ENCODE peak calls at places on chromosome 10, in seven cellular contexts. One of them, this sample, is unnamed.

GRCh38 chr10:47081264-47081663 is 170.0 kb downstream of the PTPN20 start:
- DNase-seq in A549: no peak
- DNase-seq in IMR-90: no peak
- DNase-seq in heart left ventricle: no peak
- DNase-seq in body of pancreas: no peak
- DNase-seq in transverse colon: no peak
- DNase-seq in HCT116: no peak
- DNase-seq in this sample: no peak

GRCh38 chr10:74900297-74900696 is 73.9 kb downstream of the KAT6B start:
- DNase-seq in A549: no peak
- DNase-seq in IMR-90: no peak
- DNase-seq in heart left ventricle: no peak
- DNase-seq in body of pancreas: no peak
- DNase-seq in transverse colon: peak
- DNase-seq in HCT116: no peak
- DNase-seq in this sample: no peak

GRCh38 chr10:113782367-113782766 is 30.9 kb downstream of the PLEKHS1 start:
- DNase-seq in A549: no peak
- DNase-seq in IMR-90: no peak
- DNase-seq in heart left ventricle: no peak
- DNase-seq in body of pancreas: no peak
- DNase-seq in transverse colon: no peak
- DNase-seq in HCT116: no peak
- DNase-seq in this sample: no peak

GRCh38 chr10:9848981-9849380 is 1168.7 kb upstream of the CELF2 start:
- DNase-seq in A549: no peak
- DNase-seq in IMR-90: no peak
- DNase-seq in heart left ventricle: no peak
- DNase-seq in body of pancreas: no peak
- DNase-seq in transverse colon: no peak
- DNase-seq in HCT116: no peak
- DNase-seq in this sample: no peak

GRCh38 chr10:3162533-3162932 is 10.0 kb downstream of the PITRM1 start:
- DNase-seq in A549: no peak
- DNase-seq in IMR-90: no peak
- DNase-seq in heart left ventricle: no peak
- DNase-seq in body of pancreas: no peak
- DNase-seq in transverse colon: no peak
- DNase-seq in HCT116: no peak
- DNase-seq in this sample: no peak

GRCh38 chr10:43064331-43065075 is 12.4 kb upstream of the RET start:
- DNase-seq in A549: no peak
- DNase-seq in IMR-90: no peak
- DNase-seq in heart left ventricle: no peak
- DNase-seq in body of pancreas: no peak
- DNase-seq in transverse colon: no peak
- DNase-seq in HCT116: no peak
- DNase-seq in this sample: no peak

GRCh38 chr10:132375795-132376297 is 21.2 kb upstream of the PWWP2B start:
- DNase-seq in A549: no peak
- DNase-seq in IMR-90: no peak
- DNase-seq in heart left ventricle: no peak
- DNase-seq in body of pancreas: no peak
- DNase-seq in transverse colon: no peak
- DNase-seq in HCT116: no peak
- DNase-seq in this sample: no peak

GRCh38 chr10:118583611-118584010 is 11.8 kb downstream of the PRLHR start:
- DNase-seq in A549: no peak
- DNase-seq in IMR-90: no peak
- DNase-seq in heart left ventricle: no peak
- DNase-seq in body of pancreas: no peak
- DNase-seq in transverse colon: no peak
- DNase-seq in HCT116: no peak
- DNase-seq in this sample: no peak

GRCh38 chr10:18238875-18239485 is 98.8 kb downstream of the CACNB2 start:
- DNase-seq in A549: peak
- DNase-seq in IMR-90: peak
- DNase-seq in heart left ventricle: no peak
- DNase-seq in body of pancreas: no peak
- DNase-seq in transverse colon: no peak
- DNase-seq in HCT116: peak
- DNase-seq in this sample: peak

GRCh38 chr10:130026670-130027456 is 62.8 kb upstream of the EBF3 start:
- DNase-seq in A549: no peak
- DNase-seq in IMR-90: no peak
- DNase-seq in heart left ventricle: no peak
- DNase-seq in body of pancreas: peak
- DNase-seq in transverse colon: no peak
- DNase-seq in HCT116: no peak
- DNase-seq in this sample: no peak

GRCh38 chr10:4663162-4663992 is 162.6 kb upstream of the AKR1E2 start:
- DNase-seq in A549: peak
- DNase-seq in IMR-90: peak
- DNase-seq in heart left ventricle: peak
- DNase-seq in body of pancreas: peak
- DNase-seq in transverse colon: peak
- DNase-seq in HCT116: peak
- DNase-seq in this sample: peak

GRCh38 chr10:86411852-86412550 is 45.4 kb upstream of the GRID1 start:
- DNase-seq in A549: no peak
- DNase-seq in IMR-90: no peak
- DNase-seq in heart left ventricle: no peak
- DNase-seq in body of pancreas: no peak
- DNase-seq in transverse colon: no peak
- DNase-seq in HCT116: no peak
- DNase-seq in this sample: no peak

GRCh38 chr10:86410542-86411124 is 44.0 kb upstream of the GRID1 start:
- DNase-seq in A549: peak
- DNase-seq in IMR-90: peak
- DNase-seq in heart left ventricle: no peak
- DNase-seq in body of pancreas: peak
- DNase-seq in transverse colon: no peak
- DNase-seq in HCT116: no peak
- DNase-seq in this sample: no peak

GRCh38 chr10:86413046-86413728 is 46.6 kb upstream of the GRID1 start:
- DNase-seq in A549: no peak
- DNase-seq in IMR-90: peak
- DNase-seq in heart left ventricle: no peak
- DNase-seq in body of pancreas: no peak
- DNase-seq in transverse colon: no peak
- DNase-seq in HCT116: no peak
- DNase-seq in this sample: no peak

GRCh38 chr10:86409183-86409582 is 42.6 kb upstream of the GRID1 start:
- DNase-seq in A549: no peak
- DNase-seq in IMR-90: no peak
- DNase-seq in heart left ventricle: no peak
- DNase-seq in body of pancreas: no peak
- DNase-seq in transverse colon: no peak
- DNase-seq in HCT116: no peak
- DNase-seq in this sample: no peak

GRCh38 chr10:86411281-86411841 is 44.8 kb upstream of the GRID1 start:
- DNase-seq in A549: peak
- DNase-seq in IMR-90: peak
- DNase-seq in heart left ventricle: no peak
- DNase-seq in body of pancreas: no peak
- DNase-seq in transverse colon: no peak
- DNase-seq in HCT116: no peak
- DNase-seq in this sample: no peak
- TF ChIP-seq POLR2A in A549: no peak
- TF ChIP-seq POLR2A in IMR-90: no peak
- TF ChIP-seq POLR2A in heart left ventricle: no peak
- TF ChIP-seq POLR2A in body of pancreas: no peak
- TF ChIP-seq POLR2A in transverse colon: no peak
- TF ChIP-seq POLR2A in HCT116: no peak
- TF ChIP-seq POLR2A in this sample: no peak

GRCh38 chr10:73576178-73576889 is 14.8 kb downstream of the USP54 start:
- DNase-seq in A549: peak
- DNase-seq in IMR-90: peak
- DNase-seq in heart left ventricle: peak
- DNase-seq in body of pancreas: peak
- DNase-seq in transverse colon: no peak
- DNase-seq in HCT116: no peak
- DNase-seq in this sample: no peak
- TF ChIP-seq POLR2A in A549: no peak
- TF ChIP-seq POLR2A in IMR-90: no peak
- TF ChIP-seq POLR2A in heart left ventricle: peak
- TF ChIP-seq POLR2A in body of pancreas: no peak
- TF ChIP-seq POLR2A in transverse colon: peak
- TF ChIP-seq POLR2A in HCT116: no peak
- TF ChIP-seq POLR2A in this sample: no peak

GRCh38 chr10:87861566-87861952 is 1.8 kb downstream of the KLLN start:
- DNase-seq in A549: no peak
- DNase-seq in IMR-90: peak
- DNase-seq in heart left ventricle: peak
- DNase-seq in body of pancreas: peak
- DNase-seq in transverse colon: peak
- DNase-seq in HCT116: no peak
- DNase-seq in this sample: peak
- TF ChIP-seq POLR2A in A549: no peak
- TF ChIP-seq POLR2A in IMR-90: peak
- TF ChIP-seq POLR2A in heart left ventricle: peak
- TF ChIP-seq POLR2A in body of pancreas: no peak
- TF ChIP-seq POLR2A in transverse colon: no peak
- TF ChIP-seq POLR2A in HCT116: no peak
- TF ChIP-seq POLR2A in this sample: no peak

DNA sequence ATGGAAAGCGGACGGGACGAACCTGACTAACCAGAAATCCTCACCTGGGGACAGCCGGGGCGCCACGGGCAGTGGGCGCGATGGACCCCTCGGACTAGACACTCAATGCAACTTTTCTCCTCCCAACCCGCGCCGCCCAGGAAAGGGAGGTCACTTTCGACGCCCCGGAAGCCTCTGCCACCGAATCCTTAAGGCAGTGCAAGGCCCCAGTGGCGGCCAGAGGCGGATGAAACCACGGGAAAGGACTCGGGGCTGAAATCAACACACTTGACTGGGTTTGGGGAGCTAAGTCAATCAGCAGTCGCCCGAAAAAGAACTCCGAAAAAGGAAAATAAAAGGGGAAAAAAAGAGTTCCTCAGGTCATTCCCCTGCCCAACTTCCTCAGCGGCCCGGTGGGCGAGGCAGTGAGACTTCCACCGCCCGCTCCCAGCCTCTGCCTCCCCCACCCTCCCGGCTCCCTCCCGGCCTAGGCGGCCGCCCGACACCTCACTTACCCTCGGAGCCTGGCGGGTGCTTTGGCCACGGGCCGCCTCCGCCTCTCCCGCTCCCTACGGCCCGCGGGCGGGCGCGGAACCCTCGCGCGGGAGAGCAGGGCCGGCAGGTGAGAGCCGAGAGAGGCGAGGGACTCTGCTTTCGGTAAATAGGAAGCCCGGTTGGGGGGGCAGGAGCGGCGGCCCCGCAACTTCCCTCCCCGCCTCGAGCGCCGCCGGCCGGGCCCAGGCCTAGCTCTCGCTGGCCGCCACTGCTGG is 547 bp downstream of the WAPL start:
- DNase-seq in A549: peak
- DNase-seq in IMR-90: peak
- DNase-seq in heart left ventricle: peak
- DNase-seq in body of pancreas: peak
- DNase-seq in transverse colon: peak
- DNase-seq in HCT116: peak
- DNase-seq in this sample: peak
- TF ChIP-seq POLR2A in A549: peak
- TF ChIP-seq POLR2A in IMR-90: peak
- TF ChIP-seq POLR2A in heart left ventricle: no peak
- TF ChIP-seq POLR2A in body of pancreas: no peak
- TF ChIP-seq POLR2A in transverse colon: no peak
- TF ChIP-seq POLR2A in HCT116: no peak
- TF ChIP-seq POLR2A in this sample: no peak

GRCh38 chr10:77637474-77637985 is at the start of gene KCNMA1:
- DNase-seq in A549: peak
- DNase-seq in IMR-90: no peak
- DNase-seq in heart left ventricle: peak
- DNase-seq in body of pancreas: peak
- DNase-seq in transverse colon: peak
- DNase-seq in HCT116: no peak
- DNase-seq in this sample: no peak
- TF ChIP-seq POLR2A in A549: no peak
- TF ChIP-seq POLR2A in IMR-90: no peak
- TF ChIP-seq POLR2A in heart left ventricle: no peak
- TF ChIP-seq POLR2A in body of pancreas: no peak
- TF ChIP-seq POLR2A in transverse colon: no peak
- TF ChIP-seq POLR2A in HCT116: no peak
- TF ChIP-seq POLR2A in this sample: no peak

GRCh38 chr10:1487288-1487687 is 250.0 kb downstream of the ADARB2 start:
- DNase-seq in A549: no peak
- DNase-seq in IMR-90: no peak
- DNase-seq in heart left ventricle: no peak
- DNase-seq in body of pancreas: no peak
- DNase-seq in transverse colon: no peak
- DNase-seq in HCT116: no peak
- DNase-seq in this sample: no peak

GRCh38 chr10:1489801-1490200 is 247.5 kb downstream of the ADARB2 start:
- DNase-seq in A549: no peak
- DNase-seq in IMR-90: no peak
- DNase-seq in heart left ventricle: no peak
- DNase-seq in body of pancreas: no peak
- DNase-seq in transverse colon: no peak
- DNase-seq in HCT116: no peak
- DNase-seq in this sample: no peak

GRCh38 chr10:1486841-1487240 is 250.5 kb downstream of the ADARB2 start:
- DNase-seq in A549: no peak
- DNase-seq in IMR-90: no peak
- DNase-seq in heart left ventricle: no peak
- DNase-seq in body of pancreas: no peak
- DNase-seq in transverse colon: no peak
- DNase-seq in HCT116: no peak
- DNase-seq in this sample: no peak

GRCh38 chr10:1492641-1493040 is 244.7 kb downstream of the ADARB2 start:
- DNase-seq in A549: no peak
- DNase-seq in IMR-90: no peak
- DNase-seq in heart left ventricle: no peak
- DNase-seq in body of pancreas: no peak
- DNase-seq in transverse colon: no peak
- DNase-seq in HCT116: no peak
- DNase-seq in this sample: no peak

GRCh38 chr10:1488970-1489548 is 248.3 kb downstream of the ADARB2 start:
- DNase-seq in A549: no peak
- DNase-seq in IMR-90: no peak
- DNase-seq in heart left ventricle: no peak
- DNase-seq in body of pancreas: no peak
- DNase-seq in transverse colon: peak
- DNase-seq in HCT116: no peak
- DNase-seq in this sample: no peak
- TF ChIP-seq POLR2A in A549: no peak
- TF ChIP-seq POLR2A in IMR-90: no peak
- TF ChIP-seq POLR2A in heart left ventricle: no peak
- TF ChIP-seq POLR2A in body of pancreas: no peak
- TF ChIP-seq POLR2A in transverse colon: no peak
- TF ChIP-seq POLR2A in HCT116: no peak
- TF ChIP-seq POLR2A in this sample: no peak